ENCODE peak calls at places on chromosomes 4 and X, in seven cellular contexts. T is ELF-1; R is H9; M is SHP77 treated with DMSO at 0.1 percent for 48 hours; D is neural progenitor cell; X is activated naive CD4-positive, alpha-beta T cell; L is ecto neural progenitor cell. S is an unnamed sample.

GRCh38 chrX:131778269-131779218 is 234.7 kb downstream of the OR13H1 start:
- DNase-seq in T (peak), R (no peak), M (no peak), D (no peak), X (no peak), L (no peak), S (peak)

GRCh38 chr4:173526724-173527102 is 3.3 kb downstream of the HAND2 start:
- DNase-seq in T (no peak), R (no peak), M (no peak), D (no peak), X (no peak), L (no peak), S (no peak)

GRCh38 chrX:16807548-16807947 is 21.3 kb downstream of the TXLNG start:
- DNase-seq in T (no peak), R (no peak), M (no peak), D (peak), X (no peak), L (no peak), S (peak)

GRCh38 chr4:25865586-25865985 is 2.8 kb upstream of the SEL1L3 start:
- DNase-seq in T (peak), R (peak), M (no peak), D (no peak), X (no peak), L (no peak), S (no peak)

GRCh38 chrX:77448170-77448569 is 981 bp downstream of the FGF16 start:
- DNase-seq in T (peak), R (peak), M (no peak), D (peak), X (no peak), L (no peak), S (no peak)

GRCh38 chr4:114108869-114109268 is 129.4 kb upstream of the ARSJ start:
- DNase-seq in T (no peak), R (no peak), M (peak), D (no peak), X (no peak), L (no peak), S (peak)

GRCh38 chr4:8866828-8867623 is 4.6 kb downstream of the HMX1 start:
- DNase-seq in T (no peak), R (no peak), M (no peak), D (peak), X (no peak), L (no peak), S (no peak)

GRCh38 chrX:78747471-78747870 is at the start of gene LPAR4:
- DNase-seq in T (peak), R (peak), M (no peak), D (peak), X (no peak), L (peak), S (peak)

GRCh38 chr4:6360385-6360784 is 90.7 kb downstream of the WFS1 start:
- DNase-seq in T (no peak), R (no peak), M (no peak), D (peak), X (no peak), L (peak), S (no peak)

GRCh38 chrX:68440940-68441339 is 7.6 kb upstream of the OPHN1 start:
- DNase-seq in T (no peak), R (no peak), M (no peak), D (no peak), X (no peak), L (no peak), S (peak)